ENCODE peak calls at places on chromosome 1, in five cellular contexts. B, Y, I, L and T are unnamed samples.

GRCh38 chr1:202049129-202049528 is 38.7 kb downstream of the ELF3 start:
- DNase-seq in B (peak; percentile 83), Y (peak; percentile 82), I (no peak), L (no peak), T (no peak)

GRCh38 chr1:186498695-186499389 is 37.9 kb upstream of the PDC start:
- DNase-seq in B (no peak), Y (no peak), I (no peak), L (no peak), T (no peak)

GRCh38 chr1:180912211-180912800 is 391 bp upstream of the KIAA1614 start:
- DNase-seq in B (no peak), Y (no peak), I (no peak), L (no peak), T (no peak)

GRCh38 chr1:25831569-25832196 is 11.9 kb downstream of the MTFR1L start:
- DNase-seq in B (no peak), Y (no peak), I (no peak), L (no peak), T (no peak)

GRCh38 chr1:156122519-156123355 is 8.2 kb downstream of the LMNA start:
- DNase-seq in B (peak; percentile 84), Y (peak; percentile 82), I (no peak), L (no peak), T (peak; percentile 78)

GRCh38 chr1:172909606-172910326 is 141.0 kb downstream of the TNFSF18 start:
- DNase-seq in B (no peak), Y (no peak), I (no peak), L (no peak), T (no peak)

GRCh38 chr1:202145325-202146140 is 996 bp upstream of the ARL8A start:
- DNase-seq in B (no peak), Y (no peak), I (peak; percentile 25), L (no peak), T (no peak)

GRCh38 chr1:167230437-167230836 is 9.8 kb downstream of the POU2F1 start:
- DNase-seq in B (no peak), Y (no peak), I (no peak), L (no peak), T (no peak)

GRCh38 chr1:156295391-156295947 is at the start of gene GLMP:
- DNase-seq in B (peak; percentile 78), Y (peak; percentile 84), I (peak; percentile 55), L (peak; percentile 71), T (no peak)

GRCh38 chr1:83512371-83513004 is 486.4 kb downstream of the TTLL7 start:
- DNase-seq in B (no peak), Y (no peak), I (no peak), L (no peak), T (no peak)

GRCh38 chr1:59743324-59744108 is 71.2 kb upstream of the HOOK1 start:
- DNase-seq in B (no peak), Y (peak; percentile 41), I (no peak), L (no peak), T (no peak)

GRCh38 chr1:1901641-1902294 is 10.9 kb upstream of the GNB1 start:
- DNase-seq in B (no peak), Y (no peak), I (no peak), L (no peak), T (no peak)

GRCh38 chr1:61043010-61043820 is 39.1 kb upstream of the NFIA start:
- DNase-seq in B (peak; percentile 92), Y (peak; percentile 88), I (peak; percentile 81), L (peak; percentile 89), T (peak; percentile 68)

GRCh38 chr1:37475380-37476086 is 1.2 kb downstream of the ZC3H12A start:
- DNase-seq in B (no peak), Y (peak; percentile 34), I (peak; percentile 32), L (no peak), T (no peak)

GRCh38 chr1:87739141-87739540 is 410.5 kb downstream of the LMO4 start:
- DNase-seq in B (no peak), Y (no peak), I (no peak), L (no peak), T (no peak)

GRCh38 chr1:210250998-210251679 is 18.5 kb downstream of the SERTAD4 start:
- DNase-seq in B (peak; percentile 63), Y (peak; percentile 49), I (no peak), L (no peak), T (no peak)

GRCh38 chr1:69700770-69701169 is 133.0 kb downstream of the LRRC7 start:
- DNase-seq in B (no peak), Y (no peak), I (no peak), L (no peak), T (no peak)

GRCh38 chr1:25194576-25195020 is 37.7 kb downstream of the SYF2 start:
- DNase-seq in B (no peak), Y (no peak), I (no peak), L (no peak), T (no peak)

GRCh38 chr1:236103059-236103458 is 38.2 kb upstream of the NID1 start:
- DNase-seq in B (no peak), Y (no peak), I (no peak), L (no peak), T (no peak)

GRCh38 chr1:162090378-162090777 is 20.9 kb downstream of the NOS1AP start:
- DNase-seq in B (no peak), Y (no peak), I (no peak), L (no peak), T (no peak)

GRCh38 chr1:156510709-156511108 is 10.1 kb upstream of the MEF2D start:
- DNase-seq in B (peak; percentile 79), Y (peak; percentile 80), I (no peak), L (no peak), T (peak; percentile 92)

GRCh38 chr1:182786223-182787001 is 3.2 kb upstream of the NPL start:
- DNase-seq in B (peak; percentile 55), Y (peak; percentile 66), I (peak; percentile 21), L (no peak), T (no peak)

GRCh38 chr1:1426961-1427934 is 6.2 kb upstream of the ANKRD65 start:
- DNase-seq in B (no peak), Y (no peak), I (no peak), L (no peak), T (no peak)

GRCh38 chr1:21299007-21299406 is 8.7 kb upstream of the ECE1 start:
- DNase-seq in B (no peak), Y (no peak), I (no peak), L (no peak), T (no peak)

GRCh38 chr1:13516606-13517005 is 2.8 kb upstream of the LRRC38 start:
- DNase-seq in B (no peak), Y (no peak), I (no peak), L (no peak), T (no peak)

GRCh38 chr1:214318356-214318755 is 37.4 kb downstream of the SMYD2 start:
- DNase-seq in B (no peak), Y (no peak), I (no peak), L (no peak), T (no peak)
- H3K4me3 ChIP-seq in B (no peak overlapping the region), Y (no peak overlapping the region), I (no peak overlapping the region), L (no peak overlapping the region), T (no peak overlapping the region)

GRCh38 chr1:164706596-164706995 is 147.6 kb downstream of the PBX1 start:
- DNase-seq in B (no peak), Y (no peak), I (no peak), L (no peak), T (no peak)

GRCh38 chr1:164707868-164708331 is 148.9 kb downstream of the PBX1 start:
- DNase-seq in B (peak; percentile 29), Y (no peak), I (no peak), L (no peak), T (no peak)

GRCh38 chr1:164709108-164709507 is 150.1 kb downstream of the PBX1 start:
- DNase-seq in B (no peak), Y (no peak), I (no peak), L (no peak), T (no peak)

GRCh38 chr1:164709541-164710287 is 150.7 kb downstream of the PBX1 start:
- DNase-seq in B (no peak), Y (no peak), I (no peak), L (no peak), T (no peak)

DNA sequence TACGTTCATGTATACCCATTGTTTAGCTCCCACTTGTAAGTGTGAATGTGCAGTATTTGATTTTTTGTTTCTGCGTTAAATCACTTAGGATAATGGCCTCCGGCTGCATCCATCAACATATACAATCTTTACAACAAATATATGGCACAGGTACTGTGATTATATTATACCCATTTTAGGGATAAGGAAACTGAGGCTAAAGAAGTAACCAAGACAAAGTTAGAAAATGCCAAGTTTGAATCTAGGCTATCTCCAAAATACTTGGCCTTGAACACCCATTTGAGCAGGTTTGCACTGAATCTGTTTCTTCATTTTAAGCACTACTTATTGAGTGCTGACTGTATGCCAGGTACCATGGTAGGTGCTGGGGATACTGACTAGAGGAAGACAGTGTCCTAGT is 149.6 kb downstream of the PBX1 start:
- DNase-seq in B (no peak), Y (no peak), I (no peak), L (no peak), T (no peak)
- H3K4me1 ChIP-seq in B (peaks cover 87% of the 10 kb centered on the region), Y (peaks cover 19% of the 10 kb centered on the region), I (no peaks in the 10 kb centered on the region), L (no peaks in the 10 kb centered on the region), T (peaks cover 66% of the 10 kb centered on the region)

GRCh38 chr1:19342077-19342775 is 30.1 kb downstream of the SLC66A1 start:
- DNase-seq in B (no peak), Y (no peak), I (no peak), L (no peak), T (no peak)

GRCh38 chr1:19344372-19344810 is 32.3 kb downstream of the SLC66A1 start:
- DNase-seq in B (peak; percentile 70), Y (no peak), I (peak; percentile 44), L (peak; percentile 64), T (no peak)

GRCh38 chr1:19341201-19342076 is 29.3 kb downstream of the SLC66A1 start:
- DNase-seq in B (peak; percentile 74), Y (peak; percentile 48), I (peak; percentile 65), L (peak; percentile 77), T (peak; percentile 31)

GRCh38 chr1:19343617-19344350 is 31.7 kb downstream of the SLC66A1 start:
- DNase-seq in B (no peak), Y (no peak), I (no peak), L (no peak), T (no peak)

GRCh38 chr1:19342894-19343616 is 30.9 kb downstream of the SLC66A1 start:
- DNase-seq in B (no peak), Y (no peak), I (no peak), L (no peak), T (no peak)
- H3K27ac ChIP-seq in B (no peak overlapping the region), Y (no peak overlapping the region), I (no peak overlapping the region), L (no peak overlapping the region), T (no peak overlapping the region)

DNA sequence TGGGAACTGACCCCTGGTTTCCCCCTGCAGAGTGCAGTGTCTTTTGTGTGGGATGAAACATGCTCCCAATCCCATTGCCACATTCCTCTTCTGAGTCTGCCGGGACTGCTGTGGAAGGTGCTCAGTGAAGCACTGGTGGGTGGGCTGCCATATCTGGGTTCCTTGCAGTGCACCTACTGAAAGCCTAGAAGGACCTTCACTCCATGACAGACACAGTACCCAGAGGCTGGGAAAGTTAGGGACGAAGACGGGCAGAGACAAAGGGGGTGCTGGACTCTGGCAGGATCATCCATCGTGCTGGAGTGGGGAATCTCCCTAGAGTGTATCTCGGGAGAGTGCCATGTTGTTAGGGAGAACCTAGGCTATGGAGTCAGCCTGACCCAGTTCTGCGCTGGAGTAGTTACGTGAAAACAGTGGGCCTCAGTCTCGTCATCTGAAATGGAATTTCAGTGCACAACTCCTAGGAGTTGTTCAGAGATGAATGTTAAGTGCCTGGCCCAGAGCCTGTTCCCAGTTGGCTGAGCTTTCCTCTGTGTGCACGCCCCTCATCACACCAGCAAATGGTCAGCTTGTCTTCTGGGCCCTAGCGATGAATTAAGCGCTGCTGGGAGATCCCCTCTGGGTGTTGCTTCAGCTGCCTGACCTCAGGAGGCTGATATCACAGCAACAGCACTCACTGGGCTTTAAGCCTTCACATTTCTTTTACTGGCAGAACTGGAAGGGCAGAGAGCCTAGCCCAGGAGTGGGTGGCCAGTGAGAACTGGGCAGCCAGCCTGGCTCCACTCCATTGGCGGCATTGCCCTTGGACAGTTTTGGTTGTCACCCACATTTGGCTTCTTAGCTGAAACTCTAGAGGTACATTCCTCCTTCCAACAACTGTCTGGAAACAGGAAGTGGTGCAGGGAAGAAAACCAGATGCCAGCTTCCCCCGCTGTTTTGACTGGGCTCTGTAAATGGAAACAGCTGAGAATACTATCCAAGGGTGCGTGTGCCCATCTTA is 479.8 kb upstream of the VAMP3 start:
- DNase-seq in B (no peak), Y (peak; percentile 47), I (no peak), L (no peak), T (no peak)
- H3K4me3 ChIP-seq in B (no peak overlapping the region), Y (no peak overlapping the region), I (no peak overlapping the region), L (no peak overlapping the region), T (no peak overlapping the region)